ENCODE peak calls at places on chromosome 18, in nine cellular contexts. One of them, this sample, is unnamed.

GRCh38 chr18:13614701-13615288 is 111.6 kb downstream of the FAM210A start:
- DNase-seq in SK-N-SH: no peak
- DNase-seq in K562: no peak
- DNase-seq in sigmoid colon: peak; percentile 67
- DNase-seq in esophagus muscularis mucosa: peak; percentile 88
- DNase-seq in suprapubic skin: no peak
- DNase-seq in HepG2: no peak
- DNase-seq in H1: no peak
- DNase-seq in GM12878: no peak
- DNase-seq in this sample: no peak

GRCh38 chr18:10122116-10122515 is 208.3 kb downstream of the VAPA start:
- DNase-seq in SK-N-SH: no peak
- DNase-seq in K562: no peak
- DNase-seq in sigmoid colon: no peak
- DNase-seq in esophagus muscularis mucosa: no peak
- DNase-seq in suprapubic skin: no peak
- DNase-seq in HepG2: no peak
- DNase-seq in H1: no peak
- DNase-seq in GM12878: no peak
- DNase-seq in this sample: no peak

GRCh38 chr18:58911766-58912165 is 47.1 kb downstream of the ZNF532 start:
- DNase-seq in SK-N-SH: no peak
- DNase-seq in K562: no peak
- DNase-seq in sigmoid colon: no peak
- DNase-seq in esophagus muscularis mucosa: no peak
- DNase-seq in suprapubic skin: no peak
- DNase-seq in HepG2: no peak
- DNase-seq in H1: no peak
- DNase-seq in GM12878: no peak
- DNase-seq in this sample: no peak

GRCh38 chr18:44852818-44853217 is 172.1 kb downstream of the SETBP1 start:
- DNase-seq in SK-N-SH: no peak
- DNase-seq in K562: no peak
- DNase-seq in sigmoid colon: no peak
- DNase-seq in esophagus muscularis mucosa: no peak
- DNase-seq in suprapubic skin: no peak
- DNase-seq in HepG2: no peak
- DNase-seq in H1: no peak
- DNase-seq in GM12878: no peak
- DNase-seq in this sample: no peak

GRCh38 chr18:55384551-55385275 is 203.3 kb downstream of the TCF4 start:
- DNase-seq in SK-N-SH: peak; percentile 15
- DNase-seq in K562: peak; percentile 51
- DNase-seq in sigmoid colon: no peak
- DNase-seq in esophagus muscularis mucosa: no peak
- DNase-seq in suprapubic skin: no peak
- DNase-seq in HepG2: peak; percentile 7
- DNase-seq in H1: peak; percentile 10
- DNase-seq in GM12878: no peak
- DNase-seq in this sample: peak; percentile 9

GRCh38 chr18:46315187-46315586 is 211.0 kb downstream of the HAUS1 start:
- DNase-seq in SK-N-SH: no peak
- DNase-seq in K562: no peak
- DNase-seq in sigmoid colon: no peak
- DNase-seq in esophagus muscularis mucosa: no peak
- DNase-seq in suprapubic skin: no peak
- DNase-seq in HepG2: no peak
- DNase-seq in H1: no peak
- DNase-seq in GM12878: no peak
- DNase-seq in this sample: no peak

GRCh38 chr18:36031407-36031806 is 36.0 kb downstream of the RPRD1A start:
- DNase-seq in SK-N-SH: no peak
- DNase-seq in K562: no peak
- DNase-seq in sigmoid colon: no peak
- DNase-seq in esophagus muscularis mucosa: no peak
- DNase-seq in suprapubic skin: no peak
- DNase-seq in HepG2: no peak
- DNase-seq in H1: no peak
- DNase-seq in GM12878: no peak
- DNase-seq in this sample: no peak

GRCh38 chr18:8982416-8983183 is 119.9 kb upstream of the NDUFV2 start:
- DNase-seq in SK-N-SH: peak; percentile 61
- DNase-seq in K562: peak; percentile 40
- DNase-seq in sigmoid colon: no peak
- DNase-seq in esophagus muscularis mucosa: no peak
- DNase-seq in suprapubic skin: no peak
- DNase-seq in HepG2: peak; percentile 60
- DNase-seq in H1: no peak
- DNase-seq in GM12878: no peak
- DNase-seq in this sample: peak; percentile 30

GRCh38 chr18:2513616-2514015 is 57.7 kb downstream of the METTL4 start:
- DNase-seq in SK-N-SH: no peak
- DNase-seq in K562: no peak
- DNase-seq in sigmoid colon: no peak
- DNase-seq in esophagus muscularis mucosa: no peak
- DNase-seq in suprapubic skin: no peak
- DNase-seq in HepG2: no peak
- DNase-seq in H1: no peak
- DNase-seq in GM12878: no peak
- DNase-seq in this sample: no peak

GRCh38 chr18:74497778-74498177 is 1.6 kb downstream of the CNDP2 start:
- DNase-seq in SK-N-SH: no peak
- DNase-seq in K562: no peak
- DNase-seq in sigmoid colon: no peak
- DNase-seq in esophagus muscularis mucosa: no peak
- DNase-seq in suprapubic skin: no peak
- DNase-seq in HepG2: no peak
- DNase-seq in H1: no peak
- DNase-seq in GM12878: no peak
- DNase-seq in this sample: no peak

GRCh38 chr18:80169607-80170006 is 60.5 kb downstream of the ADNP2 start:
- DNase-seq in SK-N-SH: no peak
- DNase-seq in K562: no peak
- DNase-seq in sigmoid colon: no peak
- DNase-seq in esophagus muscularis mucosa: no peak
- DNase-seq in suprapubic skin: no peak
- DNase-seq in HepG2: no peak
- DNase-seq in H1: no peak
- DNase-seq in GM12878: no peak
- DNase-seq in this sample: no peak

GRCh38 chr18:49152885-49153284 is 202.1 kb upstream of the SMAD7 start:
- DNase-seq in SK-N-SH: no peak
- DNase-seq in K562: no peak
- DNase-seq in sigmoid colon: no peak
- DNase-seq in esophagus muscularis mucosa: no peak
- DNase-seq in suprapubic skin: no peak
- DNase-seq in HepG2: no peak
- DNase-seq in H1: no peak
- DNase-seq in GM12878: no peak
- DNase-seq in this sample: no peak

GRCh38 chr18:79819951-79820351 is 22.2 kb downstream of the KCNG2 start:
- DNase-seq in SK-N-SH: no peak
- DNase-seq in K562: no peak
- DNase-seq in sigmoid colon: no peak
- DNase-seq in esophagus muscularis mucosa: no peak
- DNase-seq in suprapubic skin: no peak
- DNase-seq in HepG2: no peak
- DNase-seq in H1: no peak
- DNase-seq in GM12878: peak; percentile 46
- DNase-seq in this sample: no peak

GRCh38 chr18:9876867-9877654 is 8.7 kb upstream of the TXNDC2 start:
- DNase-seq in SK-N-SH: peak; percentile 20
- DNase-seq in K562: peak; percentile 84
- DNase-seq in sigmoid colon: no peak
- DNase-seq in esophagus muscularis mucosa: no peak
- DNase-seq in suprapubic skin: no peak
- DNase-seq in HepG2: peak; percentile 30
- DNase-seq in H1: no peak
- DNase-seq in GM12878: no peak
- DNase-seq in this sample: no peak

GRCh38 chr18:35005963-35006577 is 35.1 kb upstream of the MAPRE2 start:
- DNase-seq in SK-N-SH: peak; percentile 60
- DNase-seq in K562: peak; percentile 20
- DNase-seq in sigmoid colon: no peak
- DNase-seq in esophagus muscularis mucosa: no peak
- DNase-seq in suprapubic skin: no peak
- DNase-seq in HepG2: peak; percentile 60
- DNase-seq in H1: no peak
- DNase-seq in GM12878: no peak
- DNase-seq in this sample: no peak

GRCh38 chr18:48314694-48315093 is 94.5 kb downstream of the ZBTB7C start:
- DNase-seq in SK-N-SH: no peak
- DNase-seq in K562: no peak
- DNase-seq in sigmoid colon: no peak
- DNase-seq in esophagus muscularis mucosa: no peak
- DNase-seq in suprapubic skin: no peak
- DNase-seq in HepG2: no peak
- DNase-seq in H1: no peak
- DNase-seq in GM12878: no peak
- DNase-seq in this sample: no peak

GRCh38 chr18:21740724-21741510 is at the start of gene MIB1:
- DNase-seq in SK-N-SH: peak; percentile 96
- DNase-seq in K562: peak; percentile 74
- DNase-seq in sigmoid colon: peak; percentile 78
- DNase-seq in esophagus muscularis mucosa: peak; percentile 100
- DNase-seq in suprapubic skin: peak; percentile 98
- DNase-seq in HepG2: no peak
- DNase-seq in H1: no peak
- DNase-seq in GM12878: peak; percentile 83
- DNase-seq in this sample: peak; percentile 58
- TF ChIP-seq EP300 in SK-N-SH: no peak
- TF ChIP-seq EP300 in K562: no peak
- TF ChIP-seq EP300 in sigmoid colon: no peak
- TF ChIP-seq EP300 in esophagus muscularis mucosa: no peak
- TF ChIP-seq EP300 in suprapubic skin: no peak
- TF ChIP-seq EP300 in HepG2: no peak
- TF ChIP-seq EP300 in H1: no peak
- TF ChIP-seq EP300 in GM12878: no peak
- TF ChIP-seq EP300 in this sample: no peak

GRCh38 chr18:27921904-27922541 is 254.9 kb downstream of the CDH2 start:
- DNase-seq in SK-N-SH: peak; percentile 3
- DNase-seq in K562: no peak
- DNase-seq in sigmoid colon: no peak
- DNase-seq in esophagus muscularis mucosa: no peak
- DNase-seq in suprapubic skin: no peak
- DNase-seq in HepG2: peak; percentile 10
- DNase-seq in H1: no peak
- DNase-seq in GM12878: no peak
- DNase-seq in this sample: no peak
- TF ChIP-seq POLR2AphosphoS5 in SK-N-SH: peak; percentile 22
- TF ChIP-seq POLR2AphosphoS5 in K562: no peak
- TF ChIP-seq POLR2AphosphoS5 in sigmoid colon: no peak
- TF ChIP-seq POLR2AphosphoS5 in esophagus muscularis mucosa: no peak
- TF ChIP-seq POLR2AphosphoS5 in suprapubic skin: no peak
- TF ChIP-seq POLR2AphosphoS5 in HepG2: no peak
- TF ChIP-seq POLR2AphosphoS5 in H1: no peak
- TF ChIP-seq POLR2AphosphoS5 in GM12878: no peak
- TF ChIP-seq POLR2AphosphoS5 in this sample: no peak

DNA sequence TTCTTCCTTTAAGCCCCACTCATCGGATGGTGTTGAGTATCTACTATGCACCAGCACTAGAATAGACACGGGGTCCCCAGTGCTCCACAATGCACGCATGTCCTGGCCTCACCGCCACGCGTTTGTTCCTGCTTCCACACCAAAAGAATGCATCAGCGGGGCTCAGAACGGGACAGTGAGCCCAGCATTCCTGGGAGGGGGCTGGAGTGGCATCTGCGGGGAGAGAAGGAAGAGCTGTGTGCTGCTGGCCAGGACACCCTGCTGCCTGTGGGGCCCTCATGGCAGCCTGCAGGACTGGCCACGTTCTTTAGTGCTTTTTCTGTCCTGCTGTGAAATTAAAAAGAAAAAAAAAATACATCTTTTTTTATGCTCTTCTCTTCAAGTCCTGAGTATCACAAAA is 738.8 kb upstream of the SALL3 start:
- DNase-seq in SK-N-SH: no peak
- DNase-seq in K562: no peak
- DNase-seq in sigmoid colon: no peak
- DNase-seq in esophagus muscularis mucosa: no peak
- DNase-seq in suprapubic skin: no peak
- DNase-seq in HepG2: no peak
- DNase-seq in H1: no peak
- DNase-seq in GM12878: no peak
- DNase-seq in this sample: no peak
- H3K27ac ChIP-seq in SK-N-SH: no peak overlapping the region
- H3K27ac ChIP-seq in K562: no peak overlapping the region
- H3K27ac ChIP-seq in sigmoid colon: no peak overlapping the region
- H3K27ac ChIP-seq in esophagus muscularis mucosa: no peak overlapping the region
- H3K27ac ChIP-seq in suprapubic skin: no peak overlapping the region
- H3K27ac ChIP-seq in HepG2: no peak overlapping the region
- H3K27ac ChIP-seq in H1: no peak overlapping the region
- H3K27ac ChIP-seq in GM12878: no peak overlapping the region
- H3K27ac ChIP-seq in this sample: no peak overlapping the region

GRCh38 chr18:22604986-22605421 is 187.3 kb upstream of the CTAGE1 start:
- DNase-seq in SK-N-SH: no peak
- DNase-seq in K562: no peak
- DNase-seq in sigmoid colon: no peak
- DNase-seq in esophagus muscularis mucosa: no peak
- DNase-seq in suprapubic skin: no peak
- DNase-seq in HepG2: no peak
- DNase-seq in H1: no peak
- DNase-seq in GM12878: no peak
- DNase-seq in this sample: no peak

GRCh38 chr18:22607284-22607635 is 189.5 kb upstream of the CTAGE1 start:
- DNase-seq in SK-N-SH: no peak
- DNase-seq in K562: no peak
- DNase-seq in sigmoid colon: no peak
- DNase-seq in esophagus muscularis mucosa: no peak
- DNase-seq in suprapubic skin: no peak
- DNase-seq in HepG2: no peak
- DNase-seq in H1: no peak
- DNase-seq in GM12878: no peak
- DNase-seq in this sample: no peak

GRCh38 chr18:22604390-22604985 is 186.8 kb upstream of the CTAGE1 start:
- DNase-seq in SK-N-SH: no peak
- DNase-seq in K562: no peak
- DNase-seq in sigmoid colon: no peak
- DNase-seq in esophagus muscularis mucosa: no peak
- DNase-seq in suprapubic skin: no peak
- DNase-seq in HepG2: no peak
- DNase-seq in H1: no peak
- DNase-seq in GM12878: no peak
- DNase-seq in this sample: no peak

GRCh38 chr18:22606563-22607283 is 189.0 kb upstream of the CTAGE1 start:
- DNase-seq in SK-N-SH: no peak
- DNase-seq in K562: no peak
- DNase-seq in sigmoid colon: no peak
- DNase-seq in esophagus muscularis mucosa: no peak
- DNase-seq in suprapubic skin: no peak
- DNase-seq in HepG2: no peak
- DNase-seq in H1: no peak
- DNase-seq in GM12878: no peak
- DNase-seq in this sample: no peak

DNA sequence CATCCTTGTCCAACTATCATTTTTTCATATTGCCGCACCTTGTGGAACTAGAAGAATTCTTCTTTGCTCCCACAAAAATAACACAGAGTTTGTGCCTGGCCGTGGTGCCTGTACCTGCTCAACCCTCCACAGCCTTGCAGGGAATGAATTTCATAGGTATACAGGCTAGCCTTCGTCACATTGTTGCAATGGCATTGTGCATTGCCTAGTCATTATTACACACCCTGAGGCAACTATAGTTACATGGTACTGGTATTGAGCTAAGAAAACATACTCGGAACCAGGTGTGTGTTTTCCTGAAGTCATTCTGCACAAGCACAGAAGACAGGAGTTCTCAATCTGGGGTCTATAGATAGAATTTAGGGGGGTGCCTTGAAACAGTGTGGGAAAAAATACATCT is 188.0 kb upstream of the CTAGE1 start:
- DNase-seq in SK-N-SH: no peak
- DNase-seq in K562: no peak
- DNase-seq in sigmoid colon: no peak
- DNase-seq in esophagus muscularis mucosa: no peak
- DNase-seq in suprapubic skin: no peak
- DNase-seq in HepG2: no peak
- DNase-seq in H1: no peak
- DNase-seq in GM12878: no peak
- DNase-seq in this sample: no peak
- TF ChIP-seq EP300 in SK-N-SH: no peak
- TF ChIP-seq EP300 in K562: no peak
- TF ChIP-seq EP300 in sigmoid colon: no peak
- TF ChIP-seq EP300 in esophagus muscularis mucosa: no peak
- TF ChIP-seq EP300 in suprapubic skin: no peak
- TF ChIP-seq EP300 in HepG2: no peak
- TF ChIP-seq EP300 in H1: no peak
- TF ChIP-seq EP300 in GM12878: no peak
- TF ChIP-seq EP300 in this sample: no peak

This sample was measured in transverse colon.